ENCODE peak calls at places on chromosomes 1 and 21, in nine cellular contexts. N is ELR, R is ascending aorta, Y is lung microvascular endothelial cell, T is NAMALWA, P is MV-4-11, X is G401, J is posterior cingulate gyrus, F is ureter. M is an unnamed sample.
A peak's percentile ranks its signal among the peaks of the same experiment; 100 is the strongest.

GRCh38 chr1:204319027-204319426 is 40.7 kb downstream of the PLEKHA6 start:
- DNase-seq in N (peak; percentile 22), R (no peak), Y (no peak), T (no peak), P (no peak), X (no peak), J (no peak), F (no peak), M (no peak)

GRCh38 chr1:212754715-212755114 is 36.9 kb downstream of the NSL1 start:
- DNase-seq in N (no peak), R (no peak), Y (no peak), T (no peak), P (no peak), X (peak; percentile 16), J (peak; percentile 49), F (no peak), M (no peak)

GRCh38 chr1:201678264-201679101 is 139.6 kb downstream of the NAV1 start:
- DNase-seq in N (no peak), R (no peak), Y (no peak), T (no peak), P (no peak), X (no peak), J (peak; percentile 55), F (no peak), M (no peak)

GRCh38 chr21:32135401-32136363 is 143.2 kb downstream of the MIS18A start:
- DNase-seq in N (peak; percentile 52), R (peak; percentile 74), Y (no peak), T (no peak), P (no peak), X (peak; percentile 10), J (peak; percentile 93), F (no peak), M (no peak)

GRCh38 chr1:31811605-31812004 is 4.2 kb downstream of the SPOCD1 start:
- DNase-seq in N (peak; percentile 45), R (peak; percentile 52), Y (peak; percentile 50), T (no peak), P (no peak), X (peak; percentile 50), J (peak; percentile 96), F (peak; percentile 38), M (no peak)

GRCh38 chr1:100034465-100034864 is 64.7 kb downstream of the SLC35A3 start:
- DNase-seq in N (peak; percentile 53), R (no peak), Y (peak; percentile 39), T (peak; percentile 72), P (no peak), X (peak; percentile 17), J (no peak), F (no peak), M (peak; percentile 54)

GRCh38 chr1:162985816-162986215 is 83.3 kb upstream of the RGS4 start:
- DNase-seq in N (no peak), R (no peak), Y (no peak), T (no peak), P (no peak), X (no peak), J (no peak), F (no peak), M (no peak)

GRCh38 chr1:42841010-42841409 is 5.4 kb upstream of the ZNF691 start:
- DNase-seq in N (no peak), R (no peak), Y (no peak), T (no peak), P (no peak), X (no peak), J (no peak), F (no peak), M (no peak)

GRCh38 chr1:56229183-56229582 is 350.2 kb downstream of the PLPP3 start:
- DNase-seq in N (no peak), R (no peak), Y (no peak), T (no peak), P (no peak), X (no peak), J (no peak), F (no peak), M (no peak)

GRCh38 chr1:53060580-53060979 is 1.4 kb upstream of the PODN start:
- DNase-seq in N (peak; percentile 23), R (no peak), Y (no peak), T (no peak), P (no peak), X (no peak), J (no peak), F (no peak), M (no peak)

GRCh38 chr1:237043846-237044636 is 2.1 kb downstream of the RYR2 start:
- DNase-seq in N (no peak), R (no peak), Y (no peak), T (no peak), P (no peak), X (peak; percentile 60), J (no peak), F (no peak), M (no peak)

GRCh38 chr1:151993734-151994496 is at the start of gene S100A10:
- DNase-seq in N (peak; percentile 83), R (peak; percentile 85), Y (peak; percentile 80), T (peak; percentile 72), P (peak; percentile 15), X (no peak), J (peak; percentile 86), F (peak; percentile 87), M (peak; percentile 86)

GRCh38 chr21:45295576-45296365 is 8.1 kb upstream of the POFUT2 start:
- DNase-seq in N (peak; percentile 93), R (peak; percentile 62), Y (no peak), T (no peak), P (no peak), X (no peak), J (no peak), F (peak; percentile 43), M (no peak)

GRCh38 chr1:23804183-23804582 is 3.6 kb upstream of the GALE start:
- DNase-seq in N (no peak), R (no peak), Y (no peak), T (peak; percentile 51), P (no peak), X (no peak), J (no peak), F (no peak), M (no peak)

GRCh38 chr1:15825800-15826199 is 18.4 kb upstream of the UQCRHL start:
- DNase-seq in N (no peak), R (no peak), Y (no peak), T (no peak), P (no peak), X (no peak), J (no peak), F (no peak), M (no peak)

GRCh38 chr21:33355996-33356395 is 31.2 kb downstream of the IFNAR1 start:
- DNase-seq in N (no peak), R (no peak), Y (peak; percentile 66), T (no peak), P (no peak), X (no peak), J (no peak), F (no peak), M (no peak)

M was measured in NB4.